ENCODE peak calls at places on chromosomes 1 and 21, in seven cellular contexts. D, L, G, M, N, B and J are unnamed samples.

GRCh38 chr1:180555411-180555810 is 3.4 kb upstream of the OVAAL start:
- DNase-seq in N (no peak), G (peak), B (no peak), M (no peak), D (no peak), L (no peak), J (no peak)

GRCh38 chr21:35475006-35475405 is 425.9 kb upstream of the RUNX1 start:
- DNase-seq in D (no peak), G (peak), L (no peak), N (no peak), B (peak), M (peak), J (no peak)

GRCh38 chr21:36747815-36748381 is 49.0 kb downstream of the SIM2 start:
- DNase-seq in N (peak), L (no peak), D (peak), B (peak), G (peak), M (peak), J (peak)

GRCh38 chr1:25804964-25805862 is 5.2 kb downstream of the SELENON start:
- DNase-seq in B (no peak), D (no peak), G (no peak), N (no peak), L (no peak), M (no peak), J (no peak)

GRCh38 chr1:91569411-91570104 is 68.9 kb downstream of the CDC7 start:
- DNase-seq in G (peak), L (no peak), D (no peak), M (peak), N (no peak), B (peak), J (no peak)

GRCh38 chr1:86375688-86376087 is 20.4 kb downstream of the ODF2L start:
- DNase-seq in B (no peak), L (no peak), M (no peak), G (no peak), N (no peak), D (no peak), J (no peak)

GRCh38 chr1:30718636-30719405 is 4.6 kb downstream of the MATN1 start:
- DNase-seq in L (no peak), G (peak), D (peak), M (peak), B (peak), N (peak), J (no peak)

GRCh38 chr1:59199734-59200376 is 97.0 kb upstream of the FGGY start:
- DNase-seq in N (no peak), M (no peak), B (no peak), G (no peak), L (no peak), D (no peak), J (no peak)

GRCh38 chr21:39153373-39153772 is 29.9 kb downstream of the PSMG1 start:
- DNase-seq in M (no peak), B (no peak), D (no peak), G (peak), N (peak), L (no peak), J (no peak)

GRCh38 chr1:193190096-193190744 is 3.8 kb upstream of the B3GALT2 start:
- DNase-seq in G (peak), B (peak), L (no peak), N (no peak), M (peak), D (no peak), J (no peak)

GRCh38 chr1:7379445-7379971 is 391.6 kb upstream of the VAMP3 start:
- DNase-seq in D (peak), N (peak), B (peak), L (no peak), G (no peak), M (peak), J (peak)

GRCh38 chr21:29265690-29266479 is 32.8 kb upstream of the BACH1 start:
- DNase-seq in N (peak), G (no peak), B (no peak), D (no peak), L (no peak), M (no peak), J (no peak)

GRCh38 chr1:232993555-232993954 is 43.1 kb downstream of the NTPCR start:
- DNase-seq in D (no peak), L (no peak), M (no peak), G (no peak), N (no peak), B (no peak), J (no peak)

GRCh38 chr21:32377506-32377905 is 15.3 kb downstream of the URB1 start:
- DNase-seq in D (no peak), L (no peak), N (no peak), B (no peak), G (no peak), M (no peak), J (no peak)

GRCh38 chr1:183472488-183473285 is at the start of gene SMG7:
- DNase-seq in M (peak), L (no peak), G (peak), B (peak), N (peak), D (peak), J (no peak)

GRCh38 chr1:147496571-147496970 is 44.7 kb upstream of the BCL9 start:
- DNase-seq in D (peak), M (peak), G (peak), N (peak), B (peak), L (no peak), J (no peak)

GRCh38 chr1:97093742-97094141 is 372.2 kb downstream of the PTBP2 start:
- DNase-seq in D (no peak), M (peak), L (no peak), B (peak), G (no peak), N (no peak), J (no peak)

GRCh38 chr1:100869996-100870395 is 24.6 kb downstream of the EXTL2 start:
- DNase-seq in B (no peak), L (no peak), G (no peak), M (no peak), N (no peak), D (no peak), J (no peak)

GRCh38 chr21:38993561-38993960 is 187.8 kb downstream of the ETS2 start:
- DNase-seq in M (peak), D (no peak), N (no peak), B (peak), G (peak), L (no peak), J (no peak)

GRCh38 chr1:177355575-177355974 is 184.8 kb downstream of the BRINP2 start:
- DNase-seq in B (peak), D (peak), L (no peak), M (peak), N (peak), G (peak), J (peak)

GRCh38 chr1:246005067-246005466 is 502.0 kb downstream of the SMYD3 start:
- DNase-seq in G (peak), L (no peak), D (no peak), N (no peak), B (peak), M (peak), J (no peak)

GRCh38 chr1:31657020-31657804 is 12.5 kb upstream of the PEF1 start:
- DNase-seq in M (no peak), N (no peak), D (no peak), L (no peak), G (no peak), B (no peak), J (no peak)

GRCh38 chr21:32955307-32955937 is 70.3 kb upstream of the OLIG2 start:
- DNase-seq in D (no peak), G (no peak), B (no peak), L (no peak), N (no peak), M (no peak), J (peak)

GRCh38 chr1:22127248-22127647 is 15.6 kb downstream of the WNT4 start:
- DNase-seq in N (no peak), L (no peak), G (no peak), D (no peak), B (no peak), M (no peak), J (no peak)

GRCh38 chr1:118366296-118366695 is 181.3 kb upstream of the SPAG17 start:
- DNase-seq in G (peak), M (no peak), N (no peak), L (no peak), D (no peak), B (no peak), J (no peak)

GRCh38 chr21:41623945-41624344 is 116.0 kb upstream of the TMPRSS2 start:
- DNase-seq in B (no peak), M (no peak), D (no peak), L (no peak), N (no peak), G (no peak), J (no peak)

GRCh38 chr21:44503901-44504399 is 36.0 kb downstream of the KRTAP10-1 start:
- DNase-seq in B (no peak), L (no peak), G (no peak), M (no peak), D (no peak), N (no peak), J (no peak)

GRCh38 chr1:9717193-9718005 is 65.9 kb downstream of the PIK3CD start:
- DNase-seq in M (no peak), L (no peak), D (peak), B (no peak), G (peak), N (peak), J (no peak)

GRCh38 chr1:26696645-26697440 is 1.0 kb downstream of the ARID1A start:
- DNase-seq in B (peak), N (no peak), D (no peak), G (peak), M (no peak), L (no peak), J (no peak)

GRCh38 chr1:211522804-211523203 is 30.8 kb upstream of the RD3 start:
- DNase-seq in B (no peak), L (no peak), M (no peak), G (no peak), N (peak), D (no peak), J (no peak)

GRCh38 chr1:220788146-220788545 is 1.4 kb downstream of the MTARC1 start:
- DNase-seq in M (no peak), D (no peak), L (no peak), N (peak), G (peak), B (no peak), J (no peak)

GRCh38 chr1:78603206-78603605 is 17.0 kb upstream of the IFI44L start:
- DNase-seq in D (no peak), B (no peak), N (no peak), M (peak), L (no peak), G (no peak), J (no peak)

GRCh38 chr1:169486281-169486904 is 649 bp upstream of the SLC19A2 start:
- DNase-seq in L (no peak), N (peak), G (peak), M (peak), B (peak), D (no peak), J (no peak)

GRCh38 chr1:228313536-228314277 is 92.9 kb downstream of the TRIM11 start:
- DNase-seq in G (no peak), D (no peak), B (no peak), N (no peak), M (no peak), L (no peak), J (no peak)

GRCh38 chr1:219503549-219503948 is 109.4 kb downstream of the ZC3H11B start:
- DNase-seq in M (no peak), L (no peak), B (no peak), N (no peak), D (no peak), G (no peak), J (no peak)

GRCh38 chr1:219505886-219506285 is 107.0 kb downstream of the ZC3H11B start:
- DNase-seq in B (peak), M (no peak), G (no peak), D (no peak), L (no peak), N (no peak), J (no peak)

GRCh38 chr1:219506337-219506944 is 106.5 kb downstream of the ZC3H11B start:
- DNase-seq in N (no peak), M (no peak), D (no peak), G (no peak), L (no peak), B (peak), J (no peak)

DNA sequence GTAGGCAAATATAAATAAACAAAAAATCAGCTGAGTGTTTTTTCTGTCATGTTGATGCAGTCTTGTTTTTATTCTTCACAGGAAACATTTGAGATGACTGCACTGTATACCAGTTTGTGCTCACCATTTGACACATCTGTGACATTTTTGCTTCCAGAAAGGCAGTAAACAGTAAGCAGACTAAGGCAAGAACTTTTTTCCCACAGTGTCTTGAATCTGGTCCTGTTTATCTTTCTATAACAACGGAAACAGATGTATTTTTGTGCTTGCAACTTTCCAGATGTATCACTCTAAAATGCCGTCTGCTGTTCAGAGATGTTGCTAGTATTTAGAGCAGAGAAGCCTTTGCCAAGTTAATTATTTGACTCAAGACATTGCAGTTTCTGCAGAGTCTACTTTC is 105.5 kb downstream of the ZC3H11B start:
- DNase-seq in G (no peak), B (peak), L (no peak), M (no peak), N (no peak), D (no peak), J (no peak)
- H2BK5ac ChIP-seq in G (no peak), B (no peak), L (no peak), M (no peak), N (no peak), D (no peak), J (no peak)

DNA sequence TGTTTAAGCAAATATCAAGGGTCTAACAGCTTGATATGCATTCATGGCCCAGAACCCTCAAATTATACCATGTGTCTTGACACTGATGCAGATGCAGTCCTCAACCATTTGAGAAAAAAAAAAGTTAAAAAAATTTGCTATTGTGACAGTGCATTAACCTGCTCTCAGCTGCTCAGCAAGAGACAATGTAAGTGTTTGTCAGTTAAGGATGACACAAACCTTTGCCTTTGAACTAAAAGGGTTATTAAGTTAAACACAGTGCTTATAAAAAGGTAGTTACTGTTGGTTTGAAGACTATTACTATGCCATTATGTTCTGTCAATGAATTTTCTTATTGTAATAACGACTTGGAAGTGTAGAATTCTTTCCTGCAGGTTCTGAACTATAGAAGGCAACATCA is 655.6 kb upstream of the NEGR1 start:
- DNase-seq in D (no peak), N (no peak), L (no peak), M (no peak), G (no peak), B (no peak), J (no peak)
- H2BK120ac ChIP-seq in D (no peak), N (no peak), L (no peak), M (no peak), G (no peak), B (no peak), J (no peak)

GRCh38 chr1:219174672-219175564 is 1.2 kb downstream of the LYPLAL1 start:
- DNase-seq in N (peak), G (peak), L (no peak), D (no peak), B (peak), M (peak), J (peak)
- H3K4ac ChIP-seq in N (no peak), G (peak), L (peak), D (no peak), B (no peak), M (peak), J (no peak)

GRCh38 chr1:113226118-113226517 is 153.1 kb downstream of the LRIG2 start:
- DNase-seq in M (no peak), B (no peak), N (no peak), G (no peak), L (no peak), D (no peak), J (no peak)
- H2BK5ac ChIP-seq in M (no peak), B (no peak), N (no peak), G (no peak), L (no peak), D (no peak), J (no peak)

DNA sequence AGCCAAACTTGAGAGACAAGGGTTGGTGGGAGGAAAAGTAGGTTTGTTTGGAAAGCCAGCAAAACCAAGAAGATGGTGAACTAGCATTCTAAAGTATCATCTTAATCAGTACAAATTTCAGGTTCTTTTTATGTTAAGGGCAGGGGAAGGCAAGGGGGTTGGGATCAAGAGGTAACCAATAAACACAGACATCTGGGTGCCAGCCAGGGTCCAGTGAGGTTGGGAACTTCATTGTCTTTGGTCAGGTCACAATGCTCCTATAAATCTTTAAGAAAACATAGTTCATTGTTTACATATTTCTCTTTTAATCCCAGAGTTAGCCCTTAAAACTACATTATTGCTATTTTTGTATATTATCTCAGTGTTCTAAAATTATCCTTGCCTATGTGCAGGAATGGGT is 126.2 kb upstream of the NR5A2 start:
- DNase-seq in L (no peak), N (no peak), G (no peak), B (no peak), M (no peak), D (no peak), J (no peak)
- H2BK120ac ChIP-seq in L (no peak), N (no peak), G (no peak), B (no peak), M (no peak), D (no peak), J (no peak)

GRCh38 chr1:227260433-227260832 is 57.9 kb downstream of the CDC42BPA start:
- DNase-seq in L (no peak), M (no peak), N (no peak), D (no peak), G (no peak), B (no peak), J (no peak)
- H3K4ac ChIP-seq in L (no peak), M (no peak), N (no peak), D (no peak), G (no peak), B (no peak), J (no peak)

GRCh38 chr1:111133863-111134262 is 6.0 kb downstream of the DRAM2 start:
- DNase-seq in M (no peak), N (no peak), L (no peak), G (no peak), D (no peak), B (no peak), J (no peak)
- H2BK5ac ChIP-seq in M (no peak), N (no peak), L (no peak), G (no peak), D (no peak), B (no peak), J (no peak)

GRCh38 chr1:18516473-18516872 is 35.7 kb downstream of the KLHDC7A start:
- DNase-seq in L (no peak), N (no peak), D (no peak), M (no peak), G (no peak), B (no peak), J (no peak)

GRCh38 chr1:18515120-18515667 is 34.5 kb downstream of the KLHDC7A start:
- DNase-seq in D (no peak), G (no peak), L (no peak), N (no peak), B (no peak), M (no peak), J (no peak)

GRCh38 chr1:18511469-18511997 is 30.8 kb downstream of the KLHDC7A start:
- DNase-seq in B (no peak), N (no peak), G (no peak), L (no peak), D (no peak), M (no peak), J (no peak)

GRCh38 chr1:18512883-18513282 is 32.2 kb downstream of the KLHDC7A start:
- DNase-seq in N (peak), D (no peak), M (no peak), L (no peak), B (no peak), G (no peak), J (no peak)

GRCh38 chr1:18513995-18514394 is 33.3 kb downstream of the KLHDC7A start:
- DNase-seq in D (no peak), M (no peak), B (no peak), L (no peak), G (no peak), N (no peak), J (no peak)
- H2BK120ac ChIP-seq in D (no peak), M (no peak), B (no peak), L (no peak), G (no peak), N (no peak), J (no peak)

DNA sequence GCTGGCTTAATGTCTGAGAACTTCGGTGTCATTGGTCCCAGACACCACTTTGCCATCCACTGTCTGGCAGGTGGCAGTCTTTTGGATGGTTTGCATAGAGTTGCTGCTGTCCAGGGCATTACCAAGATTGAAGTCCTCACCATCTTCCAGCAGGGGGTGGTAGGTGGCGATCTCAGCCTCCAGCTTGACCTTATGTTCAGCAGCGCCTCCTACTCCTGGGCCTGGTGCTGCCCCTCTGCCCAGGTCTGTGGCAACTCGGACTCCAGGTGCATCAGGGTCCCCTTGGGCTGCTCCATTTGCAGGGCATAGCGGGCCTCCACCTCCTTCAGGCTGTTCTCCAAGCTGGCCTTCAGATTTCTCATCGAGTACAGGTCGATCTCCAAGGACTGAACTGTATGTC is 573.3 kb upstream of the NCAM2 start:
- DNase-seq in M (no peak), B (no peak), D (peak), L (no peak), N (no peak), G (no peak), J (no peak)
- H3K4ac ChIP-seq in M (no peak), B (no peak), D (no peak), L (no peak), N (no peak), G (no peak), J (no peak)

DNA sequence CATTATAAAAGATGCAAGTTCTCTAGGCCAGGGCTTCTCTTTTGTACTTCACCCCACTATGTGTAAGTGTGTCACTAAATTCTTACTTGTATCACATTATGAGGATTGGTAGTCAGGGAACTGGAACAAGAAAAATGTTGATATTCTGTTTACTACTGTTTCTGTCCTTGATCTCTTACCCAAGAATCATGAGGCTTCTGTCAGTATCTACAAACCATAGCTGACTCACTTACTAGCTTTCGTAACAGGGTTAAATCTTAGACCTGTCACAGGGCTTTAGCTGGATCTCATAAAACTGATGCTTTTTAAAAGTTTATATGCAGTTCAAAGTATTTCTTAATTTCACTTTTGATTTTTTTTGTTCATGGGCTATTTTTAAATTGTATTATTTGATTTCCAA is 681.2 kb downstream of the PLPP3 start:
- DNase-seq in D (no peak), M (peak), G (peak), L (no peak), N (no peak), B (peak), J (no peak)
- H2BK5ac ChIP-seq in D (no peak), M (no peak), G (no peak), L (no peak), N (no peak), B (no peak), J (no peak)